ENCODE peak calls at places on chromosomes 5 and 9, in six cellular contexts. T is WERI-Rb-1, U is A549, Z is keratinocyte, I is kidney epithelial cell, S is heart left ventricle. W is an unnamed sample.

GRCh38 chr5:53303105-53303504 is 177.3 kb upstream of the FST start:
- DNase-seq in T (no peak), U (no peak), Z (peak; percentile 67), I (peak; percentile 51), S (no peak), W (no peak)

GRCh38 chr9:18976368-18977238 is 56.4 kb downstream of the SAXO1 start:
- DNase-seq in T (no peak), U (no peak), Z (no peak), I (peak; percentile 34), S (no peak), W (no peak)

GRCh38 chr5:55711531-55712022 is 547 bp downstream of the SLC38A9 start:
- DNase-seq in T (no peak), U (no peak), Z (no peak), I (no peak), S (no peak), W (no peak)

GRCh38 chr5:97076098-97076497 is 66.3 kb downstream of the LIX1 start:
- DNase-seq in T (no peak), U (no peak), Z (no peak), I (no peak), S (no peak), W (no peak)

GRCh38 chr5:139670369-139671095 is 22.4 kb downstream of the CXXC5 start:
- DNase-seq in T (no peak), U (no peak), Z (no peak), I (no peak), S (no peak), W (no peak)

GRCh38 chr9:133563286-133564213 is 29.0 kb downstream of the ADAMTSL2 start:
- DNase-seq in T (no peak), U (peak; percentile 34), Z (no peak), I (no peak), S (peak; percentile 42), W (no peak)

GRCh38 chr9:69186841-69187611 is 12.9 kb downstream of the TJP2 start:
- DNase-seq in T (no peak), U (no peak), Z (no peak), I (no peak), S (no peak), W (no peak)

GRCh38 chr5:172280937-172281336 is 2.6 kb downstream of the UBTD2 start:
- DNase-seq in T (peak; percentile 65), U (no peak), Z (no peak), I (no peak), S (no peak), W (no peak)

GRCh38 chr5:137142371-137143243 is 356.5 kb downstream of the SPOCK1 start:
- DNase-seq in T (peak; percentile 30), U (no peak), Z (peak; percentile 65), I (peak; percentile 93), S (peak; percentile 52), W (no peak)

GRCh38 chr5:73709536-73710129 is 83.6 kb downstream of the ARHGEF28 start:
- DNase-seq in T (no peak), U (no peak), Z (peak; percentile 77), I (peak; percentile 63), S (no peak), W (no peak)

GRCh38 chr9:1050125-1050895 is at the start of gene DMRT2:
- DNase-seq in T (peak; percentile 89), U (peak; percentile 85), Z (no peak), I (peak; percentile 67), S (peak; percentile 85), W (no peak)

GRCh38 chr9:38641985-38642864 is 21.8 kb upstream of the ANKRD18A start:
- DNase-seq in T (peak; percentile 51), U (peak; percentile 68), Z (no peak), I (no peak), S (no peak), W (no peak)

GRCh38 chr5:3911111-3911510 is 315.5 kb downstream of the IRX1 start:
- DNase-seq in T (no peak), U (no peak), Z (no peak), I (no peak), S (no peak), W (no peak)

GRCh38 chr5:33781286-33781685 is 110.5 kb downstream of the ADAMTS12 start:
- DNase-seq in T (no peak), U (peak; percentile 10), Z (no peak), I (peak; percentile 69), S (no peak), W (no peak)

GRCh38 chr5:135139397-135140134 is 105.5 kb upstream of the PITX1 start:
- DNase-seq in T (no peak), U (peak; percentile 81), Z (no peak), I (peak; percentile 42), S (no peak), W (no peak)

GRCh38 chr5:125487231-125487630 is 740.8 kb upstream of the ZNF608 start:
- DNase-seq in T (no peak), U (no peak), Z (no peak), I (no peak), S (no peak), W (no peak)

DNA sequence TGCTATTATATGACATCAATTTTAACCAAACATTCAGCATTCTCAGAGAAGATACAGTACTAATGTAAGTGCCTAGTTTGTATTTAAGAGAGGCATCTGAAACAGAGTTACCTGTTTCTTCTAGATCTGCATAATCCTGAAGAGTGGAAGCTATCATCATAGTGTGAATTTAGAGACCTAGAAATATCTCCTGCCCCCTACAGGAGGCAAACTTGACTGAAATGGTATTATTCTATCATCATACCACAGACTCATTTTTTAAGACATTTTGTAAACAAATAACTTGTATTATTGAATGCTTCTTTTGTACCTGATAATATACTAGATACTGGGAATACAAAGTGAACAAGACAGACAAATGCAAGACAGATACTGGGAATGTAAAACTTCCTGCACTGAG is 216.8 kb upstream of the RPS23 start:
- DNase-seq in T (no peak), U (no peak), Z (no peak), I (no peak), S (no peak), W (no peak)
- TF ChIP-seq CTCF in T (no peak), U (no peak), Z (no peak), I (peak; percentile 26), S (no peak), W (no peak)

DNA sequence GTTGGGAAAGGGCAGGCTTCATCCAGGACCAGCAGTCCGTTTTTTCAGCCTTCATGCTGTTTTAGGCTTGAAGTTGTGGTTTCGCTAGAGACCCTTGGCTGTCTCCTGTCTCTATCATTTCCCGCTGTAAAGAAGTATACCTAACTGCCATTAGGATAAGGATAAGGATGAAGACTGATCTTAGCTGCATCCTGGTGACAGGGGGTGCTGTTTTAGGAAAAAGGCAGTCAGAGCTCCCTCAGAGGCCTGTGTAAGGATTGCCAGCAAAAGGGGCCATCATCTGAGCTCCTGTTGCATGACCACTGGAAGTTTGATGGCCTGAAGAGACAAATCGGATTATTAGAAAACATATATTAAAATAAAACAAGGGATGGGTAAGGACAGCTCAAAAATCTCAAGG is 64.8 kb upstream of the FGF10 start:
- DNase-seq in T (no peak), U (no peak), Z (no peak), I (no peak), S (no peak), W (no peak)
- TF ChIP-seq CTCF in T (no peak), U (no peak), Z (no peak), I (no peak), S (no peak), W (no peak)

DNA sequence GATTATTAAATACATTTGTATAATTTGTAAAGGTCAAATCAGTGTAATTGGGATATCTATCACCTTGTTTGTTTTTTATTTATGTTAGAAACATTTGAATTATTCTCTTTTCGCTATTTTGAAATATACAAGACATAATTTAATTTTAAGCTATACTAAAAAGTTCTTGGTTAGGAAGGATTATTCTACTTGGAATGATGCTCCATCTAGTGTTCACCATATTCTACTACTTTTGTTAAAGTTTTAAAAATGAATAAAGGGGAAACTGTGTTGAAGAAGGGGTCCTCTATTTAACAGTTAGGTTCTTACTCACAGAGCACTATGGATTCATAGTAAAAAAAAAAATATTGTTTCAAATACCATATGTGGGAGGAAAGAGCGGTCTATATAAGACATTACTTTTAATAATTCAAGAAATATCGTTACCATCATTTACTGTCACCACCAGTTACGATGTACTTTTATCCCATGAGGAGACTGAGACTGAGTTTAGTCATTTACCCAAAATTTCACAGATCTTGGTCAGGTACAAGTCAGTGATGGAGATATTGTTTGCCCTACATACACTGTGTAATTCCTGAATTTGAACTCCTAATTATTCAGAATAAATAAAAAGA is 6.3 kb upstream of the STOM start:
- DNase-seq in T (no peak), U (no peak), Z (no peak), I (no peak), S (no peak), W (no peak)
- TF ChIP-seq CTCF in T (no peak), U (peak; percentile 52), Z (peak; percentile 12), I (peak; percentile 18), S (peak; percentile 51), W (peak; percentile 44)

GRCh38 chr9:15824310-15824709 is 271.5 kb downstream of the CCDC171 start:
- DNase-seq in T (peak; percentile 33), U (peak; percentile 24), Z (no peak), I (no peak), S (no peak), W (no peak)
- TF ChIP-seq CTCF in T (peak; percentile 19), U (no peak), Z (no peak), I (peak; percentile 5), S (no peak), W (no peak)

GRCh38 chr5:151052834-151053233 is 28.0 kb downstream of the TNIP1 start:
- DNase-seq in T (no peak), U (no peak), Z (no peak), I (no peak), S (no peak), W (no peak)

GRCh38 chr5:151047814-151048425 is 27.5 kb downstream of the GPX3 start:
- DNase-seq in T (peak; percentile 33), U (peak; percentile 28), Z (no peak), I (no peak), S (no peak), W (peak; percentile 8)

GRCh38 chr5:151051066-151051930 is 29.5 kb downstream of the TNIP1 start:
- DNase-seq in T (peak; percentile 83), U (peak; percentile 83), Z (no peak), I (no peak), S (peak; percentile 84), W (peak; percentile 58)

GRCh38 chr5:151051931-151052608 is 28.8 kb downstream of the TNIP1 start:
- DNase-seq in T (no peak), U (no peak), Z (no peak), I (no peak), S (no peak), W (no peak)

DNA sequence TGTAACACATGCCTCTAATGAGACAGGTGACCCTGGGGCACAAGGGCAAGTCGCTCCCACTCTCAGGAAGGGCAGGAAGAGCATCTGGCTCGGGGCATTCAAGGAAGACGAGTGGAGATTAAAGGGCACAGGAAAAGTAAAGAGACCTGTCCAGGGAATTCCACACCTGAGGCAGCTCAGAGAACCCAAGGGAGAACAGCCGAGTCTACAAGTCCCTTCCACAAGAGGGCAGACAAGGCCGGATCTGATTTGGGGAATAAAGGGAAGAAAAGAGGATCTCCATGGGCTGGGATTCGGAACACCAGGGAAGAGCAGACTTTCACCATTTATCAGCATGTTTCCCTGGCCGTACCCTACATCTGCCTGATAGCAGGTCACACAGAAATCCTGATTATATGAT is 28.1 kb downstream of the GPX3 start:
- DNase-seq in T (no peak), U (peak; percentile 43), Z (no peak), I (no peak), S (no peak), W (no peak)
- TF ChIP-seq CTCF in T (peak; percentile 34), U (peak; percentile 41), Z (peak; percentile 36), I (peak; percentile 43), S (no peak), W (no peak)

W was measured in CD4-positive, alpha-beta T cell.